ENCODE peak calls at places on chromosomes 1 and 21, in five cellular contexts. E is cardiac muscle cell, J is upper lobe of right lung, R is lung, O is left lung. K is an unnamed sample.

GRCh38 chr1:153546796-153547559 is 1.4 kb upstream of the S100A4 start:
- DNase-seq in E (no peak), J (peak; percentile 12), R (no peak), O (no peak), K (no peak)

GRCh38 chr1:24872446-24872845 is 57.6 kb downstream of the RUNX3 start:
- DNase-seq in E (no peak), J (no peak), R (no peak), O (no peak), K (no peak)

GRCh38 chr1:210932104-210932503 is 201.8 kb downstream of the KCNH1 start:
- DNase-seq in E (no peak), J (no peak), R (no peak), O (no peak), K (no peak)

GRCh38 chr1:77126309-77126708 is 92.9 kb downstream of the PIGK start:
- DNase-seq in E (peak; percentile 84), J (no peak), R (no peak), O (no peak), K (no peak)

GRCh38 chr1:1875932-1876331 is 15.0 kb downstream of the GNB1 start:
- DNase-seq in E (no peak), J (no peak), R (no peak), O (no peak), K (no peak)

GRCh38 chr1:43038232-43038929 is 79.7 kb upstream of the SLC2A1 start:
- DNase-seq in E (no peak), J (no peak), R (no peak), O (no peak), K (no peak)

GRCh38 chr1:205977348-205978014 is 25.7 kb downstream of the RAB7B start:
- DNase-seq in E (peak; percentile 88), J (peak; percentile 84), R (peak; percentile 78), O (peak; percentile 85), K (peak; percentile 68)

GRCh38 chr1:231201375-231202124 is 39.5 kb upstream of the GNPAT start:
- DNase-seq in E (no peak), J (no peak), R (no peak), O (no peak), K (no peak)

GRCh38 chr21:35100351-35100771 is 51.3 kb upstream of the RUNX1 start:
- DNase-seq in E (peak; percentile 6), J (no peak), R (no peak), O (no peak), K (no peak)

GRCh38 chr1:19852036-19852435 is 30.2 kb upstream of the OTUD3 start:
- DNase-seq in E (no peak), J (no peak), R (no peak), O (no peak), K (no peak)

GRCh38 chr1:201423655-201424610 is 2.4 kb upstream of the TNNI1 start:
- DNase-seq in E (no peak), J (no peak), R (no peak), O (no peak), K (no peak)

GRCh38 chr1:212228591-212229119 is 56.6 kb upstream of the PPP2R5A start:
- DNase-seq in E (no peak), J (peak; percentile 78), R (peak; percentile 71), O (peak; percentile 52), K (no peak)

GRCh38 chr1:92486251-92487077 is at the start of gene GFI1:
- DNase-seq in E (peak; percentile 46), J (peak; percentile 74), R (peak; percentile 31), O (peak; percentile 91), K (peak; percentile 46)

GRCh38 chr1:171263915-171264314 is 15.6 kb downstream of the FMO1 start:
- DNase-seq in E (peak; percentile 48), J (no peak), R (no peak), O (no peak), K (no peak)

GRCh38 chr1:55214214-55214902 is 806 bp downstream of the USP24 start:
- DNase-seq in E (peak; percentile 32), J (peak; percentile 79), R (peak; percentile 49), O (peak; percentile 80), K (no peak)

GRCh38 chr1:63730211-63730610 is 43.6 kb upstream of the ROR1 start:
- DNase-seq in E (no peak), J (no peak), R (no peak), O (no peak), K (no peak)

GRCh38 chr1:168386949-168387586 is 106.4 kb downstream of the TBX19 start:
- DNase-seq in E (peak; percentile 32), J (peak; percentile 85), R (peak; percentile 54), O (peak; percentile 87), K (peak; percentile 48)

GRCh38 chr21:42189860-42190491 is 29.0 kb upstream of the ABCG1 start:
- DNase-seq in E (no peak), J (no peak), R (no peak), O (no peak), K (no peak)

GRCh38 chr1:46181343-46182260 is 5.3 kb upstream of the P3R3URF start:
- DNase-seq in E (peak; percentile 25), J (no peak), R (no peak), O (no peak), K (no peak)

GRCh38 chr21:44991538-44992483 is 52.0 kb downstream of the SLX9 start:
- DNase-seq in E (no peak), J (no peak), R (no peak), O (peak; percentile 75), K (no peak)

GRCh38 chr1:109502368-109502851 is 7.1 kb downstream of the AMIGO1 start:
- DNase-seq in E (no peak), J (no peak), R (no peak), O (no peak), K (peak; percentile 54)

GRCh38 chr1:62357916-62358315 is 38.7 kb upstream of the KANK4 start:
- DNase-seq in E (no peak), J (no peak), R (no peak), O (no peak), K (no peak)

DNA sequence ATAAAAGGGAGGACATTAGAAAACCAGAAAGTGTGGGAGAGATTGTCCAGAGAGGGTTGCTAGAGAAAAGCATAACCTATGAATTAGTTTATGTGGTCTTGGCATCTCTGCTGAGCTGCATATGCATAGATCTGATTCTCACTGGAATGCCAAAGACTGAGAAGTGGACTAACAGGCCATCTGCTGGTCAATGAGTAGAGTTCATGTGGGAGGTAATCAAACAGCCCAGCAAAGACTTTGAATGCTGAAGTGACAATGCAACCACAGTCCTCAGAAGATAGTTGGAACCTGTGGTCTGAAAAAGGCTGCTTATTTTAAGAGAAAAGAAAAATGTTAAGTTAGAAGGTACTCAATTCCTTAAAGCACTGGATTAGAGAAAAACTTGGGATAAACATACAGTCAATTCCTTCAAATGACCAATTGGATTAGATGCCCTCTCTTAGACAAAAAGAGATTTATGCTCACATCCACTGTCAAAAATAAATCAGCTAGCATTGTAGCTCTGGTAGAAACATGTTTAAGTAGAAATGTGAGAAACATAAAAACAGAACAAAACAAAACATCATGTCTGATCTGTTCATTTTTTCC is 382.8 kb downstream of the AMY1C start:
- DNase-seq in E (peak; percentile 7), J (no peak), R (no peak), O (no peak), K (no peak)
- TF ChIP-seq CTCF in E (no peak), J (peak; percentile 26), R (no peak), O (peak; percentile 17), K (no peak)

DNA sequence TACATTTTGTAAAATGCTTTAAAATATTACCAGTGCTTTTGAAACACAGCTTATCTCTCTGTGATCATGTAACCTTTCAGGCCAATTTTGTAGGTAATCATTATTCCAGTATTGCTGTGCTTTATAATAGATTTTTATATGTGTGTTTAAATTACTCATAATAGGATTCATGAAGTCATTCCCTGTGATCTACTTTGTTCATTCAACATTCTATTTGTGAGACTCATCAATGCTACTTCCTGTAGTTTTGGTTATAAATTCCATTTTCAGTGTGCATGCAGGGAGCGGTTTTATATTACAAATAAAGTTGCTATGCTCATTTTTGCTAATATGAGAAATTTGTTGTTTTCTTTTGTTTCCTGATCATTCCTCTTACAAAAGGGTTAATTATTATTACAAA is 4.1 kb upstream of the OR2M5 start:
- DNase-seq in E (no peak), J (no peak), R (no peak), O (no peak), K (no peak)
- H3K9me3 ChIP-seq in E (no peaks in the 10 kb centered on the region), J (no peaks in the 10 kb centered on the region), R (no peaks in the 10 kb centered on the region), O (peaks cover 5% of the 10 kb centered on the region), K (no peaks in the 10 kb centered on the region)

GRCh38 chr1:14851775-14852174 is 253.3 kb downstream of the KAZN start:
- DNase-seq in E (no peak), J (no peak), R (no peak), O (no peak), K (no peak)
- H3K27ac ChIP-seq in E (no peak overlapping the region), J (no peak overlapping the region), R (no peak overlapping the region), O (no peak overlapping the region), K (no peak overlapping the region)

GRCh38 chr1:93565496-93566221 is 116.0 kb downstream of the BCAR3 start:
- DNase-seq in E (peak; percentile 84), J (no peak), R (no peak), O (no peak), K (no peak)
- TF ChIP-seq CTCF in E (no peak), J (no peak), R (no peak), O (no peak), K (no peak)

GRCh38 chr1:58779059-58779754 is 4.6 kb downstream of the JUN start:
- DNase-seq in E (no peak), J (no peak), R (no peak), O (no peak), K (no peak)
- H3K9me3 ChIP-seq in E (no peaks in the 10 kb centered on the region), J (no peaks in the 10 kb centered on the region), R (no peaks in the 10 kb centered on the region), O (no peaks in the 10 kb centered on the region), K (no peaks in the 10 kb centered on the region)

GRCh38 chr1:156480411-156481192 is 20.0 kb downstream of the MEF2D start:
- DNase-seq in E (peak; percentile 69), J (peak; percentile 80), R (no peak), O (peak; percentile 88), K (peak; percentile 77)
- H3K27ac ChIP-seq in E (no peak overlapping the region), J (no peak overlapping the region), R (no peak overlapping the region), O (peak overlapping the region; percentile 21), K (peak overlapping the region; percentile 62)